ENCODE peak calls at places on chromosomes 16 and 17, in five cellular contexts. One of them, this sample, is unnamed.

GRCh38 chr17:18089613-18090012 is 1.9 kb downstream of the DRG2 start:
- DNase-seq in psoas muscle: peak
- DNase-seq in fibroblast of the aortic adventitia: no peak
- DNase-seq in epithelial cell of esophagus: no peak
- DNase-seq in coronary artery: no peak
- DNase-seq in this sample: no peak

GRCh38 chr16:11367483-11367906 is 22.2 kb downstream of the RMI2 start:
- DNase-seq in psoas muscle: no peak
- DNase-seq in fibroblast of the aortic adventitia: peak
- DNase-seq in epithelial cell of esophagus: no peak
- DNase-seq in coronary artery: no peak
- DNase-seq in this sample: no peak

GRCh38 chr17:44807093-44807816 is 22.8 kb downstream of the GJC1 start:
- DNase-seq in psoas muscle: no peak
- DNase-seq in fibroblast of the aortic adventitia: no peak
- DNase-seq in epithelial cell of esophagus: no peak
- DNase-seq in coronary artery: no peak
- DNase-seq in this sample: no peak

GRCh38 chr17:2137342-2138098 is 82.6 kb downstream of the HIC1 start:
- DNase-seq in psoas muscle: no peak
- DNase-seq in fibroblast of the aortic adventitia: peak
- DNase-seq in epithelial cell of esophagus: peak
- DNase-seq in coronary artery: no peak
- DNase-seq in this sample: no peak

GRCh38 chr16:1941924-1942809 is 832 bp downstream of the MSRB1 start:
- DNase-seq in psoas muscle: no peak
- DNase-seq in fibroblast of the aortic adventitia: no peak
- DNase-seq in epithelial cell of esophagus: peak
- DNase-seq in coronary artery: no peak
- DNase-seq in this sample: peak

GRCh38 chr17:50603340-50603739 is 31.3 kb upstream of the ABCC3 start:
- DNase-seq in psoas muscle: no peak
- DNase-seq in fibroblast of the aortic adventitia: no peak
- DNase-seq in epithelial cell of esophagus: no peak
- DNase-seq in coronary artery: no peak
- DNase-seq in this sample: peak

GRCh38 chr16:11094075-11094593 is 149.8 kb downstream of the CLEC16A start:
- DNase-seq in psoas muscle: no peak
- DNase-seq in fibroblast of the aortic adventitia: peak
- DNase-seq in epithelial cell of esophagus: peak
- DNase-seq in coronary artery: no peak
- DNase-seq in this sample: peak

GRCh38 chr17:78426293-78426879 is 47.9 kb downstream of the PGS1 start:
- DNase-seq in psoas muscle: no peak
- DNase-seq in fibroblast of the aortic adventitia: no peak
- DNase-seq in epithelial cell of esophagus: no peak
- DNase-seq in coronary artery: no peak
- DNase-seq in this sample: no peak

GRCh38 chr17:39225974-39226683 is 384 bp upstream of the STAC2 start:
- DNase-seq in psoas muscle: peak
- DNase-seq in fibroblast of the aortic adventitia: peak
- DNase-seq in epithelial cell of esophagus: no peak
- DNase-seq in coronary artery: no peak
- DNase-seq in this sample: peak

GRCh38 chr17:40348562-40349476 is 15.7 kb downstream of the GJD3 start:
- DNase-seq in psoas muscle: peak
- DNase-seq in fibroblast of the aortic adventitia: no peak
- DNase-seq in epithelial cell of esophagus: peak
- DNase-seq in coronary artery: no peak
- DNase-seq in this sample: no peak

GRCh38 chr16:20799599-20799998 is 6.7 kb downstream of the ERI2 start:
- DNase-seq in psoas muscle: no peak
- DNase-seq in fibroblast of the aortic adventitia: peak
- DNase-seq in epithelial cell of esophagus: peak
- DNase-seq in coronary artery: no peak
- DNase-seq in this sample: no peak
- TF ChIP-seq CTCF in psoas muscle: peak
- TF ChIP-seq CTCF in fibroblast of the aortic adventitia: peak
- TF ChIP-seq CTCF in epithelial cell of esophagus: peak
- TF ChIP-seq CTCF in coronary artery: no peak
- TF ChIP-seq CTCF in this sample: peak

GRCh38 chr16:89489731-89490385 is 503 bp downstream of the ANKRD11 start:
- DNase-seq in psoas muscle: peak
- DNase-seq in fibroblast of the aortic adventitia: no peak
- DNase-seq in epithelial cell of esophagus: no peak
- DNase-seq in coronary artery: no peak
- DNase-seq in this sample: no peak

GRCh38 chr16:89491974-89492687 is 1.8 kb upstream of the ANKRD11 start:
- DNase-seq in psoas muscle: no peak
- DNase-seq in fibroblast of the aortic adventitia: no peak
- DNase-seq in epithelial cell of esophagus: no peak
- DNase-seq in coronary artery: no peak
- DNase-seq in this sample: no peak

GRCh38 chr16:89490386-89491237 is at the start of gene ANKRD11:
- DNase-seq in psoas muscle: peak
- DNase-seq in fibroblast of the aortic adventitia: peak
- DNase-seq in epithelial cell of esophagus: peak
- DNase-seq in coronary artery: peak
- DNase-seq in this sample: peak

GRCh38 chr16:89489040-89489721 is 1.2 kb downstream of the ANKRD11 start:
- DNase-seq in psoas muscle: peak
- DNase-seq in fibroblast of the aortic adventitia: peak
- DNase-seq in epithelial cell of esophagus: peak
- DNase-seq in coronary artery: peak
- DNase-seq in this sample: peak

GRCh38 chr16:89491238-89491869 is 993 bp upstream of the ANKRD11 start:
- DNase-seq in psoas muscle: peak
- DNase-seq in fibroblast of the aortic adventitia: peak
- DNase-seq in epithelial cell of esophagus: no peak
- DNase-seq in coronary artery: no peak
- DNase-seq in this sample: no peak
- TF ChIP-seq CTCF in psoas muscle: peak
- TF ChIP-seq CTCF in fibroblast of the aortic adventitia: peak
- TF ChIP-seq CTCF in epithelial cell of esophagus: peak
- TF ChIP-seq CTCF in coronary artery: no peak
- TF ChIP-seq CTCF in this sample: peak

GRCh38 chr16:82340531-82340930 is 170.5 kb upstream of the MPHOSPH6 start:
- DNase-seq in psoas muscle: no peak
- DNase-seq in fibroblast of the aortic adventitia: no peak
- DNase-seq in epithelial cell of esophagus: no peak
- DNase-seq in coronary artery: no peak
- DNase-seq in this sample: no peak

GRCh38 chr16:82341146-82341669 is 171.2 kb upstream of the MPHOSPH6 start:
- DNase-seq in psoas muscle: no peak
- DNase-seq in fibroblast of the aortic adventitia: no peak
- DNase-seq in epithelial cell of esophagus: no peak
- DNase-seq in coronary artery: no peak
- DNase-seq in this sample: no peak

GRCh38 chr16:82345318-82345717 is 175.3 kb upstream of the MPHOSPH6 start:
- DNase-seq in psoas muscle: no peak
- DNase-seq in fibroblast of the aortic adventitia: no peak
- DNase-seq in epithelial cell of esophagus: no peak
- DNase-seq in coronary artery: no peak
- DNase-seq in this sample: no peak

DNA sequence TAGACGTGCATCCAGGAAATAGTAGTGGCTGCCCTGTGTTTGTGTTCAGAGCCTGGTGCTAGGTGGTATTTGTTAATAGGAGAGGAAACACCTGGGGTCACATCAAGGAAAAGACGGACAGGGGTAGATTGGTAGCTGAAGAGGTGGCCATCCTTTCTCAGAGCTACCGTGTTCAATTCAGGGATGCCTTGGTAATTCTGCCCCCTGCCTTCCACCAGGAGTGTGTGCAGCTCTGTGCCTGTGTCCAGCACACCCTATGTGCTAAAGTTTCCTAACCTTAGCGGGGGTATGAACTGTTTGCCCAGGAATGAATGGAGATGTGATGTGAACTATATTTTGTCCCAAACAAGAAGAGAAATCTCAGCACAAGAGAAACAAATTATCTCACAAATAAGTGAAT is 174.1 kb upstream of the MPHOSPH6 start:
- DNase-seq in psoas muscle: no peak
- DNase-seq in fibroblast of the aortic adventitia: no peak
- DNase-seq in epithelial cell of esophagus: peak
- DNase-seq in coronary artery: no peak
- DNase-seq in this sample: no peak
- TF ChIP-seq CTCF in psoas muscle: peak
- TF ChIP-seq CTCF in fibroblast of the aortic adventitia: no peak
- TF ChIP-seq CTCF in epithelial cell of esophagus: peak
- TF ChIP-seq CTCF in coronary artery: no peak
- TF ChIP-seq CTCF in this sample: no peak

GRCh38 chr16:15640966-15641365 is 2.0 kb downstream of the MARF1 start:
- DNase-seq in psoas muscle: no peak
- DNase-seq in fibroblast of the aortic adventitia: no peak
- DNase-seq in epithelial cell of esophagus: no peak
- DNase-seq in coronary artery: no peak
- DNase-seq in this sample: no peak

GRCh38 chr16:15644306-15644961 is 1.5 kb upstream of the MARF1 start:
- DNase-seq in psoas muscle: no peak
- DNase-seq in fibroblast of the aortic adventitia: no peak
- DNase-seq in epithelial cell of esophagus: peak
- DNase-seq in coronary artery: no peak
- DNase-seq in this sample: no peak

GRCh38 chr16:15643453-15644305 is 725 bp upstream of the MARF1 start:
- DNase-seq in psoas muscle: no peak
- DNase-seq in fibroblast of the aortic adventitia: peak
- DNase-seq in epithelial cell of esophagus: peak
- DNase-seq in coronary artery: no peak
- DNase-seq in this sample: peak

GRCh38 chr16:15641753-15642556 is 999 bp downstream of the MARF1 start:
- DNase-seq in psoas muscle: no peak
- DNase-seq in fibroblast of the aortic adventitia: no peak
- DNase-seq in epithelial cell of esophagus: no peak
- DNase-seq in coronary artery: no peak
- DNase-seq in this sample: no peak

DNA sequence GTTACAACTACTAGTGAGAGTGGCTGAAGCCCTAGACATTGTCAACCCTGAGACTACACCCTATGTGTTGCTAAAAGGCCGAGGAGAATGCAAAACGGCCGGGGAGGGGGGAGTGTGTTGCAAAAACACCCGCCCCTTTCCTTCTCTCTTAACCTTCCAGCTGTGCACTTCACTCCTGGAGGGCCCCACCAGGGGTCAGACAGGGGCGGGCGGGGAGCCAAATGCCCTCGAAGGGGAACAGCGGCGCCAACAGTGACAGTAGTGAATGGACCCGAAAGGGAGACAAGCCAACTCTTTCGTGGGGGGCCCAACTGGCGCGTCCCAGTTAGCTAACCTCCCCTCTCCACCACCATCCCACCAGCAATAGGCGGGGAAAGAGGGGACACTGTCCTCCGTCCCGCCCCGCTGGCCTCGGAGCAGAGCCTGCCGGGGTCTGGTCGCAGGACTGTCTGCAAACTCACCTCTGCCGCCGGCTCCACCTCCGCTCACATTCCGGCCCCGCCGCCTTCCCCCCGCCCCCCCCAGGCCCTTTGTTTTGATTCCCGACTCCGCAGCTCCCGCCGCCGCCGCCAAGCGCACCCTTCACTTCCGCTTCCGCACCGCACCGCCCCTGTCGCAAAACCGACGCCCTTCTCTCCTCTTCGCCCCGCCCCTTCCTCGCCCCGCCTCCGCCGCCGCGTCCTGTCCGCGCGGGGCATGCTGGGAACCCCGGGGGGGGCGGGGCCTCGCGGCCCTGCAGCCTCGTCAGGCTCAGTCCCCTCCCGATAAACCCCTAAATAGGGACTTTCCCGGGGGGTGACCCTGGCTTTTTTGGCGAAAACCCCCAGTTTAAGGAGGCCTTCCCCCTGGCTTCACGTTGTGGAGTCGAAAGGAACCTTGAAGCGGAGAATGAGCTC is at the start of gene MARF1:
- DNase-seq in psoas muscle: peak
- DNase-seq in fibroblast of the aortic adventitia: peak
- DNase-seq in epithelial cell of esophagus: peak
- DNase-seq in coronary artery: peak
- DNase-seq in this sample: peak
- TF ChIP-seq CTCF in psoas muscle: peak
- TF ChIP-seq CTCF in fibroblast of the aortic adventitia: peak
- TF ChIP-seq CTCF in epithelial cell of esophagus: peak
- TF ChIP-seq CTCF in coronary artery: no peak
- TF ChIP-seq CTCF in this sample: peak